ENCODE peak calls at places on chromosomes 11 and 22, in seven cellular contexts. W is activated CD4-positive, alpha-beta T cell treated with anti-CD3 and anti-CD28 coated beads for 36 hours; Q is RWPE1; Y is brain microvascular endothelial cell; D is amniotic epithelial cell; E is stimulated activated naive CD4-positive, alpha-beta T cell; X is Daoy. F is an unnamed sample.

GRCh38 chr11:126366064-126366822 is 10.8 kb downstream of the ST3GAL4 start:
- DNase-seq in W (no peak), Q (no peak), Y (no peak), D (no peak), E (no peak), X (no peak), F (no peak)

GRCh38 chr11:64355078-64355940 is 3.7 kb upstream of the RPS6KA4 start:
- DNase-seq in W (peak; percentile 80), Q (peak; percentile 81), Y (peak; percentile 65), D (peak; percentile 67), E (peak; percentile 25), X (peak; percentile 90), F (peak; percentile 69)

GRCh38 chr11:69400140-69400539 is 81.3 kb upstream of the LINC01488 start:
- DNase-seq in W (no peak), Q (no peak), Y (no peak), D (no peak), E (no peak), X (no peak), F (no peak)

GRCh38 chr11:75380716-75381420 is 18.4 kb upstream of the RPS3 start:
- DNase-seq in W (no peak), Q (no peak), Y (no peak), D (no peak), E (no peak), X (no peak), F (no peak)

GRCh38 chr22:49084203-49084602 is 743.5 kb downstream of the BRD1 start:
- DNase-seq in W (peak; percentile 8), Q (no peak), Y (no peak), D (no peak), E (no peak), X (peak; percentile 30), F (no peak)

GRCh38 chr11:111582881-111583280 is 19.4 kb upstream of the SIK2 start:
- DNase-seq in W (no peak), Q (no peak), Y (no peak), D (peak; percentile 24), E (no peak), X (no peak), F (no peak)

GRCh38 chr22:35619336-35620094 is 2.4 kb upstream of the MB start:
- DNase-seq in W (no peak), Q (no peak), Y (no peak), D (no peak), E (no peak), X (no peak), F (no peak)

GRCh38 chr11:111922803-111923202 is 4.1 kb downstream of the C11orf52 start:
- DNase-seq in W (no peak), Q (no peak), Y (peak; percentile 71), D (peak; percentile 82), E (no peak), X (no peak), F (no peak)

GRCh38 chr11:69002743-69003231 is 10.3 kb downstream of the MRGPRF start:
- DNase-seq in W (no peak), Q (no peak), Y (no peak), D (no peak), E (no peak), X (no peak), F (no peak)

GRCh38 chr11:17812286-17813187 is 78.0 kb downstream of the KCNC1 start:
- DNase-seq in W (no peak), Q (no peak), Y (no peak), D (no peak), E (no peak), X (no peak), F (no peak)

GRCh38 chr22:17804331-17805080 is 30.2 kb upstream of the BID start:
- DNase-seq in W (no peak), Q (no peak), Y (no peak), D (no peak), E (no peak), X (no peak), F (no peak)

GRCh38 chr11:128715691-128716153 is 21.9 kb downstream of the FLI1 start:
- DNase-seq in W (no peak), Q (no peak), Y (peak; percentile 47), D (peak; percentile 89), E (no peak), X (peak; percentile 81), F (no peak)

GRCh38 chr11:18706330-18707243 is 8.0 kb downstream of the TMEM86A start:
- DNase-seq in W (peak; percentile 63), Q (no peak), Y (no peak), D (peak; percentile 57), E (peak; percentile 66), X (peak; percentile 36), F (no peak)

GRCh38 chr11:120073196-120073595 is 64.7 kb downstream of the TRIM29 start:
- DNase-seq in W (no peak), Q (no peak), Y (no peak), D (no peak), E (no peak), X (no peak), F (no peak)

GRCh38 chr11:60371854-60372253 is 6.5 kb upstream of the MS4A7 start:
- DNase-seq in W (no peak), Q (no peak), Y (no peak), D (no peak), E (no peak), X (no peak), F (no peak)

GRCh38 chr22:24450600-24450999 is 23.2 kb downstream of the ADORA2A start:
- DNase-seq in W (no peak), Q (no peak), Y (no peak), D (no peak), E (no peak), X (no peak), F (no peak)

GRCh38 chr11:65489706-65490310 is 9.0 kb upstream of the MALAT1 start:
- DNase-seq in W (no peak), Q (no peak), Y (peak; percentile 27), D (peak; percentile 54), E (no peak), X (no peak), F (peak; percentile 28)

GRCh38 chr11:12410006-12410728 is 32.8 kb downstream of the PARVA start:
- DNase-seq in W (no peak), Q (no peak), Y (no peak), D (peak; percentile 66), E (no peak), X (no peak), F (no peak)

GRCh38 chr11:104918113-104918824 is 20.0 kb upstream of the CASP12 start:
- DNase-seq in W (no peak), Q (no peak), Y (peak; percentile 67), D (peak; percentile 73), E (peak; percentile 55), X (peak; percentile 4), F (no peak)

GRCh38 chr11:112166561-112166960 is 611 bp upstream of the TEX12 start:
- DNase-seq in W (no peak), Q (peak; percentile 79), Y (no peak), D (peak; percentile 86), E (no peak), X (no peak), F (no peak)

GRCh38 chr11:100830978-100831732 is 144.1 kb downstream of the ARHGAP42 start:
- DNase-seq in W (no peak), Q (peak; percentile 35), Y (peak; percentile 42), D (peak; percentile 73), E (no peak), X (peak; percentile 53), F (no peak)

GRCh38 chr11:3152471-3153110 is 12.5 kb downstream of the OSBPL5 start:
- DNase-seq in W (no peak), Q (no peak), Y (peak; percentile 78), D (peak; percentile 39), E (no peak), X (peak; percentile 61), F (no peak)

GRCh38 chr11:117195761-117196160 is 3.4 kb upstream of the TAGLN start:
- DNase-seq in W (no peak), Q (no peak), Y (no peak), D (no peak), E (no peak), X (no peak), F (no peak)

GRCh38 chr22:23533771-23534191 is 46.3 kb downstream of the IGLL1 start:
- DNase-seq in W (no peak), Q (no peak), Y (no peak), D (peak; percentile 82), E (no peak), X (no peak), F (no peak)

GRCh38 chr11:103055174-103055890 is 36.6 kb downstream of the DCUN1D5 start:
- DNase-seq in W (no peak), Q (peak; percentile 9), Y (peak; percentile 20), D (peak; percentile 45), E (peak; percentile 9), X (peak; percentile 12), F (peak; percentile 3)